ENCODE peak calls at places on chromosomes 6 and 20, in four cellular contexts. Q is H9, L is H1, F is IMR-90. W is an unnamed sample.

GRCh38 chr20:38855356-38855755 is 49.9 kb downstream of the PPP1R16B start:
- DNase-seq in F (peak; percentile 35), Q (no peak), L (no peak), W (no peak)

GRCh38 chr20:40192083-40192482 is 497.0 kb downstream of the MAFB start:
- DNase-seq in L (no peak), F (no peak), Q (no peak), W (no peak)

GRCh38 chr20:18496042-18496441 is 983 bp downstream of the RBBP9 start:
- DNase-seq in L (no peak), Q (no peak), F (no peak), W (no peak)

GRCh38 chr20:14494355-14494754 is 156.9 kb upstream of the FLRT3 start:
- DNase-seq in Q (no peak), L (no peak), F (no peak), W (no peak)

GRCh38 chr20:1964659-1965405 is 29.0 kb downstream of the PDYN start:
- DNase-seq in Q (no peak), F (no peak), L (no peak), W (peak; percentile 54)

GRCh38 chr6:131631625-131632284 is 3.7 kb upstream of the MED23 start:
- DNase-seq in L (no peak), F (no peak), Q (no peak), W (no peak)

GRCh38 chr6:109526905-109527628 is 44.0 kb upstream of the ZBTB24 start:
- DNase-seq in Q (peak; percentile 74), F (peak; percentile 69), L (no peak), W (peak; percentile 89)

GRCh38 chr6:14118444-14118843 is 872 bp downstream of the CD83 start:
- DNase-seq in Q (no peak), L (no peak), F (no peak), W (no peak)

GRCh38 chr6:168128006-168128630 is 49.1 kb upstream of the FRMD1 start:
- DNase-seq in Q (peak; percentile 16), L (no peak), F (no peak), W (no peak)

GRCh38 chr6:29494131-29494530 is 6.4 kb upstream of the MAS1L start:
- DNase-seq in F (no peak), L (no peak), Q (no peak), W (no peak)

GRCh38 chr6:30876039-30876730 is 8.1 kb upstream of the DDR1 start:
- DNase-seq in L (no peak), Q (no peak), F (peak; percentile 75), W (no peak)

GRCh38 chr6:148445620-148446019 is 103.0 kb downstream of the SASH1 start:
- DNase-seq in Q (no peak), F (peak; percentile 85), L (no peak), W (no peak)

GRCh38 chr6:7727150-7727950 is 1.5 kb downstream of the BMP6 start:
- DNase-seq in Q (peak; percentile 67), L (no peak), F (no peak), W (peak; percentile 63)

GRCh38 chr6:96743496-96743895 is 93.8 kb downstream of the GPR63 start:
- DNase-seq in L (no peak), F (no peak), Q (no peak), W (peak; percentile 14)

GRCh38 chr6:31820051-31820389 is 4.7 kb downstream of the HSPA1A start:
- DNase-seq in L (no peak), Q (no peak), F (no peak), W (no peak)

GRCh38 chr6:153028261-153028660 is 25.8 kb upstream of the MTRF1L start:
- DNase-seq in F (peak; percentile 31), Q (no peak), L (no peak), W (no peak)

GRCh38 chr6:80638222-80639055 is 532.0 kb downstream of the BCKDHB start:
- DNase-seq in F (peak; percentile 99), L (peak; percentile 23), Q (peak; percentile 53), W (peak; percentile 94)

GRCh38 chr6:141451176-141451507 is 681.6 kb upstream of the GJE1 start:
- DNase-seq in L (no peak), F (no peak), Q (no peak), W (peak; percentile 77)

GRCh38 chr6:27684264-27685211 is 211.6 kb upstream of the ZNF184 start:
- DNase-seq in Q (peak; percentile 85), L (peak; percentile 70), F (peak; percentile 76), W (peak; percentile 98)

GRCh38 chr6:111620168-111620567 is 14.5 kb upstream of the TRAF3IP2 start:
- DNase-seq in L (no peak), Q (no peak), F (no peak), W (no peak)

GRCh38 chr6:150666071-150666470 is 66.4 kb downstream of the PLEKHG1 start:
- DNase-seq in F (no peak), Q (no peak), L (no peak), W (no peak)

GRCh38 chr20:37379967-37380828 is 34.3 kb downstream of the SRC start:
- DNase-seq in L (no peak), F (peak; percentile 67), Q (no peak), W (no peak)

GRCh38 chr6:134376785-134377184 is 58.9 kb upstream of the SGK1 start:
- DNase-seq in F (no peak), Q (no peak), L (no peak), W (no peak)

GRCh38 chr6:152575621-152576150 is 61.5 kb downstream of the SYNE1 start:
- DNase-seq in Q (no peak), F (peak; percentile 49), L (no peak), W (peak; percentile 31)

GRCh38 chr20:8994045-8994444 is 74.8 kb upstream of the PLCB4 start:
- DNase-seq in L (no peak), F (no peak), Q (no peak), W (no peak)
- H3K56ac ChIP-seq in L (no peak overlapping the region), F (no peak overlapping the region), Q (no peak overlapping the region), W (no peak overlapping the region)

GRCh38 chr20:57603120-57603519 is 17.1 kb downstream of the ZBP1 start:
- DNase-seq in F (no peak), Q (no peak), L (no peak), W (no peak)

GRCh38 chr20:57601737-57602136 is 18.5 kb downstream of the ZBP1 start:
- DNase-seq in L (no peak), F (no peak), Q (no peak), W (no peak)

GRCh38 chr20:57605878-57606277 is 14.3 kb downstream of the ZBP1 start:
- DNase-seq in F (no peak), L (no peak), Q (no peak), W (no peak)

GRCh38 chr20:57608516-57608915 is 11.7 kb downstream of the ZBP1 start:
- DNase-seq in L (no peak), F (no peak), Q (no peak), W (no peak)

DNA sequence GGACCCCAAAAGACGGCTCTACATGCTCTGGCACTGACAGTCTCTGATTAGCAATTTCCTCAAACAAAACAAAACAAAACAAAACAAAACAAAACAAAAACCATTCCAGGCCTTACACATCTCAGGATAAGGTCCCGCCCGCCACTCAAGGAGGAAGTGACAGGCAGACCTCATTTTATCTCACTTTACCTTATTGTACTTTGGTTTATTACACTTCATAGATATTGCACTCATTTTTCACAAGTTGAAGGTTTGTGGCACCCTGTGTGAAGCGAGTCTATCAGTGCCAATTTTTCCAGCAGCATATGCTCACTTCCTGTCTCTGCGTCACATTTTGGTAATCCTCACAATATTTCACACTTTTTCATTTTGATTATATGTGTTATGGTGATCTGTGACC is 15.2 kb downstream of the ZBP1 start:
- DNase-seq in Q (no peak), F (no peak), L (no peak), W (no peak)
- H3K56ac ChIP-seq in Q (no peak overlapping the region), F (no peak overlapping the region), L (no peak overlapping the region), W (no peak overlapping the region)

GRCh38 chr20:20665200-20665599 is 47.2 kb downstream of the RALGAPA2 start:
- DNase-seq in L (no peak), F (no peak), Q (no peak), W (no peak)
- H3K56ac ChIP-seq in L (no peak overlapping the region), F (no peak overlapping the region), Q (no peak overlapping the region), W (no peak overlapping the region)

DNA sequence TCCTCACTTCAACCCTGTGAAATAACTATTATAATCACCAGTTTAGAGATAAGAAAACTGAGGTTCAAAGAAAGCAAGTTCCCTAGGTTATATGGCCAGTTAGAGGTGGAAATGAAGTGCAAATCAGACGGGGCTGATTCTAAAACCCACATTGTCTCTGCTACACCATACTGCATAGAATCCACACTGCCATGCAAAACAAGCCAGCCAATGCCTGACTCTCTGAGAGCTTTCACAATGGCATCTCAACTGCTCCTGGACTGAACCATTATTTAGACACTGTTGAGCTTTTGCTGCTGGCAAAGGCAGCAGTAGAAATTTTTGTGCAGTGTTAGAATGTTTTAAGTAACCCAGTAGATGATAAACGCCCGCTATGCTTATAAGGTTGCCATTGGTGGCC is 195.2 kb upstream of the CNR1 start:
- DNase-seq in Q (no peak), F (no peak), L (no peak), W (peak; percentile 57)
- H3K56ac ChIP-seq in Q (no peak overlapping the region), F (no peak overlapping the region), L (no peak overlapping the region), W (no peak overlapping the region)

DNA sequence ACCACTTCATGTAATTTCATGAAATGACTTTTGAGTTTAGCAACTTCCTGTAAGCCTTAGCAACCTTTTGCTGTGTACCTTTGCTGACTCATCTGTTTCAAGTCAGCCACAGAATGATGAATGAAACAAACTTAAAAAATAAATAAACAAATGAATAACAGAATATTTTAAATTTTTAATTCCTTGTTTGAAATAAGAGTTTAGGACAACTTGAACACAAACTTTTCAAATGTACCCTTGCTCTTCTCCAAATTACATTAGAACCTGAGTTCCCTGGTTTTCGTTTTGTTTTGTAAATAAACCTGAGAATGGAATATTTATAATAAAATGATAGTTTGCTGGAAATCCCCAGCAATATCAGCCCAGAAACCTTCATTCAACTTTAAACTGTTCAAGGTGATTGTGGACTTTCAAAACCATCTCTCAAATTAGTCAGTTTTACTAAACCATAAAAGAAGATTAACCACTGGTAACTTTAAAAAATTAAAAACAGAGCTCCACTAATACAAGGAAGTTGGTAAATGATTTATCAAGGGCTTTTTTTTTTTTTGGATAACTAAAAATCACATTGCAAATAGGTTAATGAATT is 10.1 kb downstream of the MBOAT1 start:
- DNase-seq in Q (no peak), F (peak; percentile 40), L (no peak), W (peak; percentile 66)
- H3K56ac ChIP-seq in Q (no peak overlapping the region), F (no peak overlapping the region), L (no peak overlapping the region), W (no peak overlapping the region)

GRCh38 chr6:126957721-126958120 is 160.8 kb upstream of the RSPO3 start:
- DNase-seq in F (no peak), L (no peak), Q (no peak), W (no peak)

GRCh38 chr6:126963077-126963809 is 155.2 kb upstream of the RSPO3 start:
- DNase-seq in Q (peak; percentile 28), F (no peak), L (no peak), W (peak; percentile 26)

GRCh38 chr6:126955621-126956020 is 162.8 kb upstream of the RSPO3 start:
- DNase-seq in F (no peak), L (no peak), Q (no peak), W (no peak)

GRCh38 chr6:126959765-126960164 is 158.7 kb upstream of the RSPO3 start:
- DNase-seq in Q (no peak), F (no peak), L (no peak), W (no peak)
- H3K56ac ChIP-seq in Q (no peak overlapping the region), F (no peak overlapping the region), L (no peak overlapping the region), W (no peak overlapping the region)

GRCh38 chr20:51496964-51497363 is 45.6 kb downstream of the NFATC2 start:
- DNase-seq in L (no peak), Q (no peak), F (no peak), W (no peak)
- H3K56ac ChIP-seq in L (no peak overlapping the region), Q (no peak overlapping the region), F (no peak overlapping the region), W (no peak overlapping the region)

W was measured in mesendoderm.